ENCODE peak calls at places on chromosomes 7 and 10, in eight cellular contexts. One of them, this sample, is unnamed.

GRCh38 chr10:96512524-96512991 is 1.2 kb downstream of the TLL2 start:
- DNase-seq in mucosa of gallbladder: no peak
- DNase-seq in AG09319: no peak
- DNase-seq in stimulated activated CD4-positive, alpha-beta T cell treated with anti-CD3 and anti-CD28 coated beads, Interleukin-2, amount 100 ng/mL, for 48 hours: no peak
- DNase-seq in lower leg skin: no peak
- DNase-seq in astrocyte of the cerebellum: no peak
- DNase-seq in activated CD8-positive, alpha-beta T cell treated with anti-CD3 and anti-CD28 coated beads for 36 hours: peak; percentile 19
- DNase-seq in Right ventricle myocardium superior: peak; percentile 64
- DNase-seq in this sample: peak; percentile 8

GRCh38 chr7:142348921-142349401 is 91.1 kb upstream of the PRSS58 start:
- DNase-seq in Right ventricle myocardium superior: no peak
- DNase-seq in stimulated activated CD4-positive, alpha-beta T cell treated with anti-CD3 and anti-CD28 coated beads, Interleukin-2, amount 100 ng/mL, for 48 hours: no peak
- DNase-seq in lower leg skin: no peak
- DNase-seq in activated CD8-positive, alpha-beta T cell treated with anti-CD3 and anti-CD28 coated beads for 36 hours: no peak
- DNase-seq in AG09319: no peak
- DNase-seq in mucosa of gallbladder: no peak
- DNase-seq in astrocyte of the cerebellum: no peak
- DNase-seq in this sample: no peak

GRCh38 chr10:119829429-119829828 is 43.2 kb downstream of the MCMBP start:
- DNase-seq in Right ventricle myocardium superior: no peak
- DNase-seq in activated CD8-positive, alpha-beta T cell treated with anti-CD3 and anti-CD28 coated beads for 36 hours: no peak
- DNase-seq in astrocyte of the cerebellum: no peak
- DNase-seq in mucosa of gallbladder: no peak
- DNase-seq in stimulated activated CD4-positive, alpha-beta T cell treated with anti-CD3 and anti-CD28 coated beads, Interleukin-2, amount 100 ng/mL, for 48 hours: no peak
- DNase-seq in AG09319: no peak
- DNase-seq in lower leg skin: no peak
- DNase-seq in this sample: no peak

GRCh38 chr10:29472268-29473086 is 162.3 kb downstream of the SVIL start:
- DNase-seq in activated CD8-positive, alpha-beta T cell treated with anti-CD3 and anti-CD28 coated beads for 36 hours: no peak
- DNase-seq in astrocyte of the cerebellum: no peak
- DNase-seq in AG09319: no peak
- DNase-seq in stimulated activated CD4-positive, alpha-beta T cell treated with anti-CD3 and anti-CD28 coated beads, Interleukin-2, amount 100 ng/mL, for 48 hours: no peak
- DNase-seq in Right ventricle myocardium superior: no peak
- DNase-seq in mucosa of gallbladder: no peak
- DNase-seq in lower leg skin: peak; percentile 67
- DNase-seq in this sample: no peak

GRCh38 chr10:90398551-90398950 is 459.3 kb downstream of the HTR7 start:
- DNase-seq in activated CD8-positive, alpha-beta T cell treated with anti-CD3 and anti-CD28 coated beads for 36 hours: no peak
- DNase-seq in mucosa of gallbladder: no peak
- DNase-seq in stimulated activated CD4-positive, alpha-beta T cell treated with anti-CD3 and anti-CD28 coated beads, Interleukin-2, amount 100 ng/mL, for 48 hours: no peak
- DNase-seq in Right ventricle myocardium superior: no peak
- DNase-seq in lower leg skin: no peak
- DNase-seq in astrocyte of the cerebellum: peak; percentile 15
- DNase-seq in AG09319: no peak
- DNase-seq in this sample: no peak

GRCh38 chr7:130673066-130673465 is 4.5 kb upstream of the COPG2 start:
- DNase-seq in lower leg skin: no peak
- DNase-seq in AG09319: no peak
- DNase-seq in stimulated activated CD4-positive, alpha-beta T cell treated with anti-CD3 and anti-CD28 coated beads, Interleukin-2, amount 100 ng/mL, for 48 hours: no peak
- DNase-seq in mucosa of gallbladder: no peak
- DNase-seq in Right ventricle myocardium superior: no peak
- DNase-seq in astrocyte of the cerebellum: no peak
- DNase-seq in activated CD8-positive, alpha-beta T cell treated with anti-CD3 and anti-CD28 coated beads for 36 hours: no peak
- DNase-seq in this sample: no peak

GRCh38 chr7:100109521-100110163 is 8.2 kb downstream of the AP4M1 start:
- DNase-seq in lower leg skin: no peak
- DNase-seq in mucosa of gallbladder: no peak
- DNase-seq in astrocyte of the cerebellum: no peak
- DNase-seq in activated CD8-positive, alpha-beta T cell treated with anti-CD3 and anti-CD28 coated beads for 36 hours: no peak
- DNase-seq in AG09319: no peak
- DNase-seq in Right ventricle myocardium superior: no peak
- DNase-seq in stimulated activated CD4-positive, alpha-beta T cell treated with anti-CD3 and anti-CD28 coated beads, Interleukin-2, amount 100 ng/mL, for 48 hours: no peak
- DNase-seq in this sample: no peak

GRCh38 chr7:118183254-118183585 is 744 bp upstream of the LSM8 start:
- DNase-seq in Right ventricle myocardium superior: no peak
- DNase-seq in activated CD8-positive, alpha-beta T cell treated with anti-CD3 and anti-CD28 coated beads for 36 hours: peak; percentile 1
- DNase-seq in mucosa of gallbladder: no peak
- DNase-seq in lower leg skin: no peak
- DNase-seq in stimulated activated CD4-positive, alpha-beta T cell treated with anti-CD3 and anti-CD28 coated beads, Interleukin-2, amount 100 ng/mL, for 48 hours: no peak
- DNase-seq in astrocyte of the cerebellum: no peak
- DNase-seq in AG09319: no peak
- DNase-seq in this sample: no peak

This sample was measured in neural crest cell.